ENCODE peak calls at places on chromosomes 3 and 15, in eight cellular contexts. K is PC-9, L is left ventricle myocardium inferior, A is ovary, P is MM.1S, E is tibial artery, Z is IMR-90, Y is heart left ventricle. D is an unnamed sample.

GRCh38 chr15:74376226-74376625 is 8.8 kb upstream of the CYP11A1 start:
- DNase-seq in K (no peak), L (no peak), A (no peak), P (no peak), E (no peak), Z (no peak), Y (no peak), D (no peak)

GRCh38 chr15:87687176-87687890 is 569.2 kb downstream of the NTRK3 start:
- DNase-seq in K (no peak), L (no peak), A (no peak), P (no peak), E (no peak), Z (no peak), Y (no peak), D (no peak)

GRCh38 chr15:42153874-42154575 is 2.4 kb downstream of the PLA2G4F start:
- DNase-seq in K (no peak), L (no peak), A (no peak), P (no peak), E (peak), Z (no peak), Y (no peak), D (no peak)

GRCh38 chr3:127174715-127175140 is 18.2 kb upstream of the PRR23E start:
- DNase-seq in K (no peak), L (no peak), A (peak), P (no peak), E (peak), Z (no peak), Y (no peak), D (no peak)

GRCh38 chr15:80455668-80456442 is 51.7 kb downstream of the ARNT2 start:
- DNase-seq in K (peak), L (no peak), A (peak), P (peak), E (no peak), Z (peak), Y (no peak), D (peak)

GRCh38 chr3:127851899-127852298 is 29.6 kb upstream of the MGLL start:
- DNase-seq in K (no peak), L (no peak), A (no peak), P (no peak), E (no peak), Z (no peak), Y (no peak), D (no peak)

GRCh38 chr15:38362355-38362754 is 91.6 kb upstream of the FAM98B start:
- DNase-seq in K (no peak), L (no peak), A (no peak), P (no peak), E (no peak), Z (no peak), Y (no peak), D (no peak)

GRCh38 chr3:17130956-17131355 is 246.2 kb downstream of the PLCL2 start:
- DNase-seq in K (no peak), L (no peak), A (no peak), P (no peak), E (no peak), Z (no peak), Y (no peak), D (no peak)

GRCh38 chr3:134134240-134134639 is 104.5 kb upstream of the SLCO2A1 start:
- DNase-seq in K (no peak), L (no peak), A (no peak), P (no peak), E (no peak), Z (no peak), Y (no peak), D (no peak)

GRCh38 chr3:46481636-46482035 is 16.1 kb upstream of the RTP3 start:
- DNase-seq in K (no peak), L (no peak), A (no peak), P (no peak), E (no peak), Z (no peak), Y (no peak), D (no peak)

GRCh38 chr3:175238848-175239247 is 379.7 kb downstream of the NAALADL2 start:
- DNase-seq in K (no peak), L (no peak), A (no peak), P (no peak), E (no peak), Z (no peak), Y (no peak), D (no peak)

GRCh38 chr3:143763568-143764162 is 84.6 kb downstream of the SLC9A9 start:
- DNase-seq in K (no peak), L (no peak), A (no peak), P (no peak), E (no peak), Z (peak), Y (no peak), D (peak)

GRCh38 chr3:158727499-158728377 is 4.5 kb downstream of the RARRES1 start:
- DNase-seq in K (peak), L (no peak), A (no peak), P (peak), E (no peak), Z (peak), Y (no peak), D (peak)

GRCh38 chr3:127418560-127419099 is 130.8 kb upstream of the PRR20G start:
- DNase-seq in K (no peak), L (no peak), A (no peak), P (no peak), E (peak), Z (no peak), Y (no peak), D (no peak)

GRCh38 chr3:52879090-52879489 is 18.3 kb downstream of the STIMATE start:
- DNase-seq in K (no peak), L (no peak), A (no peak), P (no peak), E (no peak), Z (no peak), Y (no peak), D (no peak)

GRCh38 chr3:72750405-72750922 is 97.8 kb downstream of the SHQ1 start:
- DNase-seq in K (no peak), L (no peak), A (no peak), P (no peak), E (no peak), Z (no peak), Y (no peak), D (no peak)

GRCh38 chr3:100268156-100268555 is 7.4 kb downstream of the TBC1D23 start:
- DNase-seq in K (no peak), L (no peak), A (no peak), P (no peak), E (no peak), Z (peak), Y (no peak), D (no peak)

GRCh38 chr3:9891072-9891622 is 737 bp downstream of the JAGN1 start:
- DNase-seq in K (no peak), L (no peak), A (no peak), P (no peak), E (no peak), Z (no peak), Y (no peak), D (no peak)

GRCh38 chr15:38699633-38700230 is 135.1 kb upstream of the RASGRP1 start:
- DNase-seq in K (no peak), L (peak), A (no peak), P (peak), E (peak), Z (peak), Y (peak), D (peak)

GRCh38 chr15:36905908-36906307 is 194.4 kb downstream of the MEIS2 start:
- DNase-seq in K (no peak), L (no peak), A (no peak), P (no peak), E (no peak), Z (peak), Y (no peak), D (no peak)

GRCh38 chr3:152213086-152213674 is 55.5 kb upstream of the MBNL1 start:
- DNase-seq in K (no peak), L (no peak), A (no peak), P (no peak), E (no peak), Z (no peak), Y (no peak), D (no peak)

GRCh38 chr15:65980824-65981456 is 111.6 kb downstream of the RAB11A start:
- DNase-seq in K (peak), L (peak), A (peak), P (peak), E (no peak), Z (peak), Y (peak), D (peak)

GRCh38 chr3:24678441-24678865 is 183.8 kb upstream of the THRB start:
- DNase-seq in K (peak), L (no peak), A (no peak), P (no peak), E (no peak), Z (peak), Y (no peak), D (peak)

GRCh38 chr15:100215031-100215842 is 126.5 kb downstream of the ADAMTS17 start:
- DNase-seq in K (no peak), L (no peak), A (no peak), P (no peak), E (peak), Z (no peak), Y (no peak), D (no peak)

GRCh38 chr3:59251899-59252298 is 202.1 kb upstream of the CFAP20DC start:
- DNase-seq in K (no peak), L (no peak), A (no peak), P (no peak), E (no peak), Z (peak), Y (no peak), D (peak)

GRCh38 chr15:60134609-60135008 is 130.5 kb downstream of the FOXB1 start:
- DNase-seq in K (no peak), L (no peak), A (no peak), P (no peak), E (no peak), Z (no peak), Y (no peak), D (no peak)

GRCh38 chr3:185308126-185308754 is 54.4 kb upstream of the EHHADH start:
- DNase-seq in K (peak), L (no peak), A (no peak), P (peak), E (no peak), Z (peak), Y (no peak), D (peak)

GRCh38 chr3:138441742-138442141 is 7.3 kb downstream of the ESYT3 start:
- DNase-seq in K (no peak), L (no peak), A (no peak), P (no peak), E (no peak), Z (peak), Y (no peak), D (no peak)

GRCh38 chr15:73691398-73691797 is 7.2 kb downstream of the CD276 start:
- DNase-seq in K (no peak), L (peak), A (no peak), P (no peak), E (peak), Z (peak), Y (peak), D (peak)

GRCh38 chr3:119588112-119588511 is 8.8 kb downstream of the ADPRH start:
- DNase-seq in K (no peak), L (peak), A (peak), P (no peak), E (peak), Z (no peak), Y (peak), D (no peak)

GRCh38 chr15:66838671-66839239 is 136.7 kb downstream of the SMAD6 start:
- DNase-seq in K (no peak), L (no peak), A (no peak), P (no peak), E (no peak), Z (peak), Y (no peak), D (no peak)

GRCh38 chr15:35693286-35693685 is 147.3 kb upstream of the DPH6 start:
- DNase-seq in K (no peak), L (no peak), A (no peak), P (no peak), E (no peak), Z (peak), Y (no peak), D (no peak)

GRCh38 chr15:38793181-38793580 is 228.6 kb upstream of the RASGRP1 start:
- DNase-seq in K (no peak), L (no peak), A (no peak), P (no peak), E (no peak), Z (no peak), Y (no peak), D (no peak)

GRCh38 chr3:10518506-10519150 is 13.2 kb upstream of the ATP2B2 start:
- DNase-seq in K (no peak), L (peak), A (peak), P (no peak), E (no peak), Z (peak), Y (peak), D (no peak)

GRCh38 chr3:190345027-190345821 is 23.0 kb upstream of the CLDN1 start:
- DNase-seq in K (peak), L (peak), A (peak), P (no peak), E (no peak), Z (peak), Y (no peak), D (peak)

GRCh38 chr3:11495948-11496557 is 147.7 kb downstream of the VGLL4 start:
- DNase-seq in K (no peak), L (no peak), A (no peak), P (no peak), E (no peak), Z (no peak), Y (no peak), D (no peak)

GRCh38 chr15:87387681-87388240 is 868.8 kb downstream of the NTRK3 start:
- DNase-seq in K (no peak), L (no peak), A (no peak), P (no peak), E (no peak), Z (no peak), Y (no peak), D (no peak)

DNA sequence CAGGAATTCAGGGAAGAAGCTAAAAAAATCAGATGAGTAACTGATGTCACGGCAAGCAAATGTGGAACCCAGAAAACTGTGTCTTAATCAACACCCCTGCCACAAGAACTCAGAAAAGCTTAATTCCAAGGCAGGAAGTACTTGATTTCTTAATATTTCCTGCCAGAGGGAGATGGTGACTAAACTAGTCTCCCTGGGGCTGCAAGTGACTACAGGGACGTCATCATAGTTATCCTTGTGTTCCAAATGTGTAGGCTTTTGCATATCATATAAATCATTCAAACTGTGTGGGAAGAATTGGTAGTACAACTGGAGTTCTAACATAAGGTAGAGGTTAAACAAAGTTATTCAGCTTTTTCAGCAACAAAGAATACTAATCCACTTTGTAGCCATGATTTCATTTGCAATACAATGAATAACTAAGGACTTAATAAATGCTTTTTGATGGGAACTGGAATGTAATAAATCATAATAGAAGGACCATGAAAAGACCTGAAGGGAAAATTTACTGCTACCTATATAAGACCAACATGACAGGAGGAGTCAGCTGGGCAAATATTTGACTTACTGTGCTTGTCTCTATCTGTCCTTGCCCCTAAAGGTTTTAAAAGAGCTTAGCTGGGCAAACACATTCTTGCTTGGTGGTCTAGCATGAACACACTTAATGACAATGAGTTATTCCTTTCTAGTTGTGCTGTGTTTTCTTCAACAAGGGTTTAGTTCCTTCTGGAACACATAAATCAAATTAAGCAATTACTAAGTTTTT is 76.0 kb upstream of the NECTIN3 start:
- DNase-seq in K (no peak), L (no peak), A (no peak), P (no peak), E (no peak), Z (peak), Y (no peak), D (no peak)
- H3K27ac ChIP-seq in K (no peak), L (no peak), A (no peak), P (no peak), E (no peak), Z (no peak), Y (no peak), D (no peak)

DNA sequence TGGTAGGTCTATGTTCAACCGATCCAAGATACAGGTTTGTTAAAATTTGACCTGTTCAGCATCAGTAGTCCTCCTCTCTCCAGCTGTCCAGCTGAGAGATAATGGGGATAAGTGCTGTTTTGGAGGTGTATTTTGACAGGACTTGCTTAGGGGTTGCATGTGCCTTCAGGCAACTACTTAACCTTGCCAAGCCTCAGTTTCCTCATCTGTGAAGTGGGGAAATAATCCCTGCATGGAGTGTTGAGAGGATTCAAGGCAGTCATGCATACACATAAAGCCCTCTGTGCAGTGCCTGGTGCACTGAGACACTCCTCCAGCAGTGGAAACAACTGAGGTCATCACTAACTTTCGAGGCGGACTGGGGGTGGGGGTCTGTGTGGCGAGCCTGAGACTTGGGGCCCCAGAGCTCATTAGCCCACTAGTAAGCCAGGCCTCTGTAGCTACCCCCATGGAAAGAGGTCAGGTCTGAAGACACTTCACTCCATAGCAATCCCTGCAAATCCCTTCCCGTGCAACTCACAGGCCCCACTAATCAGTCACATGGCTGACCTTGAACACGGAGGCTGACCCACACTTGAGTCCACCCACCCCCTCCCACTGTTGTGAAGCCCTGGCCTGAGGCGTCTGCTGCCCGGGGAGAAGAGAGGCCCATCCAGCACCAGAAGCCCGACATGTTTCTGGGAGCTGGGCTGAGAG is 25.9 kb upstream of the SLC6A6 start:
- DNase-seq in K (no peak), L (no peak), A (peak), P (no peak), E (no peak), Z (no peak), Y (no peak), D (no peak)
- TF ChIP-seq CTCF in K (no peak), L (no peak), A (no peak), P (no peak), E (no peak), Z (no peak), Y (no peak), D (no peak)

GRCh38 chr3:159789742-159790635 is 198.6 kb upstream of the IL12A start:
- DNase-seq in K (no peak), L (no peak), A (no peak), P (no peak), E (no peak), Z (no peak), Y (no peak), D (no peak)
- H3K27ac ChIP-seq in K (no peak), L (no peak), A (no peak), P (no peak), E (peak), Z (no peak), Y (no peak), D (no peak)

DNA sequence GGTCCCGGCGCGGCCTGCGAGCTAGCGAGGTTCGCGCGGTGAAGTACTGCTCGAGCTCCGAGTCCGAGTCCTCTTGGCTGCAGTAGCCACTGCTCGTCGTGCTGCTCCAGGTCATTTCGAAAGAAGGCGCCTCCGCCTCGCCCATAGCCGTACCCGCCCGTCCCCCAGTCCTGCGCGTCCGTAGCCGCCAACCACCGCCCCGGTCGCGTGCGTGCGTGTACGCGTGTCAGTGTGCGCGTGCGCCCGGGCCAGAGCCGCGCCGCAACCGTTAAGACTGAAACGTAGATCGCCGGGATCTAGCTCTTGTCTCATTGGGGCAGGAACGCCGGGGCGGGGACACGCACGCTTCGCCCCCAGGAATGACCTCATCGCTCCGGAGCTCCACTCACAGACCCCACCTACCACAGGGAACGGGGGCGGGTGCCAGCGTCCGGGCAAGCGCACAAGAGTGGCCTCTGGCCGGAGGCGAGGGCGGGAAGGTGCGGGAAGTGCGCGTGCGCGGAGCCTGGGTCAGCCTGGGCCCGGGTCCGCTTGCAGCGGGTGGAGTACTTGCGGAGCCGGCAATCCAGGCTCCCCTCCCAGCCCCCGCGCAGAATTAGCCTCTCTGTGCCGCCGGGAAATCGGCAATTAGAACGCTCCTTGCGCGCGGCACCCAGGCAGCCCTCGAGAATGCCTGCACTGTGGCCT is 3.3 kb downstream of the RASSF1 start:
- DNase-seq in K (peak), L (peak), A (peak), P (peak), E (peak), Z (peak), Y (peak), D (peak)
- TF ChIP-seq CTCF in K (no peak), L (no peak), A (peak), P (no peak), E (no peak), Z (no peak), Y (no peak), D (no peak)

GRCh38 chr3:186991470-186991869 is 61.1 kb downstream of the ST6GAL1 start:
- DNase-seq in K (no peak), L (no peak), A (no peak), P (no peak), E (no peak), Z (no peak), Y (no peak), D (no peak)
- H3K27ac ChIP-seq in K (peak), L (peak), A (no peak), P (no peak), E (no peak), Z (no peak), Y (peak), D (no peak)

GRCh38 chr3:182364323-182364722 is 429.0 kb upstream of the ATP11B start:
- DNase-seq in K (no peak), L (no peak), A (no peak), P (no peak), E (no peak), Z (no peak), Y (no peak), D (no peak)
- TF ChIP-seq CTCF in K (no peak), L (no peak), A (no peak), P (no peak), E (no peak), Z (no peak), Y (no peak), D (no peak)

DNA sequence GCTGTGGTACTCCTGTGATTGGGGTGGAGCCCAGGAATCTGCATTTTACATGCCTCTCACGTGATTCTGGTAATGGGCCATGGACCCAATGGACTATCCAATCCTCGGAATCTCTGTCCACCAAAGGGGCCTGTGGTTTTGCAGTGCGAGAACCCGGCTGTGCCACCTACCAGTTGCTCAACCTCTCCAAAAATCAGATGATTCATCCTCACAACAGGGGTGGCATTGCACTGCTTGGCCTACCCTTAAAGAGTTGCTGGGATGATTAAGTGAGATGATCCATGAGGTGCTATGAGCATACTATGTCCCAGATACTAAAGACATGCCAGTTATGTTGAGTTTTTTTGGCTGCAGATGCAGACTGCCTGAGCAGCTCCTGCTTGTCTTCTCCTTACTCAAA is 5.1 kb downstream of the ANP32A start:
- DNase-seq in K (peak), L (no peak), A (no peak), P (no peak), E (no peak), Z (no peak), Y (no peak), D (peak)
- H3K27ac ChIP-seq in K (no peak), L (peak), A (no peak), P (no peak), E (no peak), Z (no peak), Y (peak), D (no peak)

D was measured in RWPE1.